ENCODE peak calls at places on chromosome 18, in five cellular contexts. P is H9, U is neuronal stem cell, O is H1, Z is IMR-90. X is an unnamed sample. For H3K9me3, the result is how much of the 10 kb centered on the place peaks cover.

GRCh38 chr18:23573948-23574431 is 12.3 kb downstream of the NPC1 start:
- DNase-seq in P (no peak), U (no peak), O (no peak), Z (peak), X (peak)

GRCh38 chr18:55264108-55264507 is 304.8 kb upstream of the CCDC68 start:
- DNase-seq in P (no peak), U (peak), O (no peak), Z (peak), X (no peak)

GRCh38 chr18:61579581-61579980 is 246.4 kb downstream of the CDH20 start:
- DNase-seq in P (no peak), U (no peak), O (no peak), Z (no peak), X (peak)

GRCh38 chr18:55419939-55420664 is 167.9 kb downstream of the TCF4 start:
- DNase-seq in P (no peak), U (no peak), O (no peak), Z (no peak), X (peak)

GRCh38 chr18:37668971-37669747 is 103.6 kb upstream of the CELF4 start:
- DNase-seq in P (peak), U (peak), O (no peak), Z (no peak), X (no peak)

GRCh38 chr18:6747646-6748045 is 18.1 kb downstream of the ARHGAP28 start:
- DNase-seq in P (no peak), U (no peak), O (no peak), Z (peak), X (peak)

GRCh38 chr18:12006488-12006840 is 25.2 kb downstream of the IMPA2 start:
- DNase-seq in P (no peak), U (no peak), O (no peak), Z (no peak), X (no peak)

GRCh38 chr18:79534356-79534755 is 138.6 kb downstream of the NFATC1 start:
- DNase-seq in P (no peak), U (no peak), O (no peak), Z (no peak), X (no peak)

GRCh38 chr18:50614838-50615237 is 55.0 kb downstream of the MAPK4 start:
- DNase-seq in P (no peak), U (no peak), O (no peak), Z (no peak), X (no peak)

GRCh38 chr18:63244585-63244984 is 75.0 kb downstream of the BCL2 start:
- DNase-seq in P (no peak), U (no peak), O (no peak), Z (no peak), X (no peak)

GRCh38 chr18:57708288-57708687 is 86.7 kb upstream of the NARS1 start:
- DNase-seq in P (no peak), U (no peak), O (no peak), Z (no peak), X (no peak)
- H4K91ac ChIP-seq in P (no peak), U (no peak), O (no peak), Z (no peak), X (no peak)

GRCh38 chr18:66511810-66512209 is 92.1 kb downstream of the CDH19 start:
- DNase-seq in P (no peak), U (no peak), O (no peak), Z (no peak), X (peak)
- H3K9me3 ChIP-seq in P (under half), U (under half), O (under half), Z (under half), X (under half)

GRCh38 chr18:31577195-31577594 is 14.5 kb upstream of the TTR start:
- DNase-seq in P (no peak), U (no peak), O (no peak), Z (no peak), X (no peak)

GRCh38 chr18:31574359-31574758 is 17.3 kb upstream of the TTR start:
- DNase-seq in P (no peak), U (no peak), O (no peak), Z (no peak), X (no peak)

GRCh38 chr18:31575515-31576246 is 16.0 kb upstream of the TTR start:
- DNase-seq in P (no peak), U (no peak), O (no peak), Z (no peak), X (no peak)

GRCh38 chr18:31578126-31578525 is 13.6 kb upstream of the TTR start:
- DNase-seq in P (no peak), U (no peak), O (no peak), Z (no peak), X (no peak)

DNA sequence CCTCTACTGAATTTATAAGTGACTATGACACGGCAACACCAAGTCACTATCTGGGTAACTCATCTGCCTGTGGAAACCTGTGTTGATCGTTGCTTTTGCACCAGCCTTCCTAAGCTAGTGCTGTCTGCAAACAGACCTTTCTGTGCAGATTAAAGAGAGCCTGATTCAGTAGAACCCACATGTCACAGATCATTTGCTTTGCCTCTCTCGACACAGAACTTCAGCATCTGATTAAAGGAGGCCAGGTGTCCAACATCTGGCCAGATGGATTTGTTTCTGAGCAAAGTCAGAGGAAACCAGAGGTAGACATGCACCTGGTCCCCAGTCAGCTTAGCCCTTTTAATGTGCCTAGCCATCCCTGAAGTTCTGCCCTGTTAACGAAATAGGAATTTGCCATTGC is 15.0 kb upstream of the TTR start:
- DNase-seq in P (no peak), U (no peak), O (no peak), Z (no peak), X (no peak)
- H3K4me2 ChIP-seq in P (no peak), U (no peak), O (no peak), Z (no peak), X (no peak)

DNA sequence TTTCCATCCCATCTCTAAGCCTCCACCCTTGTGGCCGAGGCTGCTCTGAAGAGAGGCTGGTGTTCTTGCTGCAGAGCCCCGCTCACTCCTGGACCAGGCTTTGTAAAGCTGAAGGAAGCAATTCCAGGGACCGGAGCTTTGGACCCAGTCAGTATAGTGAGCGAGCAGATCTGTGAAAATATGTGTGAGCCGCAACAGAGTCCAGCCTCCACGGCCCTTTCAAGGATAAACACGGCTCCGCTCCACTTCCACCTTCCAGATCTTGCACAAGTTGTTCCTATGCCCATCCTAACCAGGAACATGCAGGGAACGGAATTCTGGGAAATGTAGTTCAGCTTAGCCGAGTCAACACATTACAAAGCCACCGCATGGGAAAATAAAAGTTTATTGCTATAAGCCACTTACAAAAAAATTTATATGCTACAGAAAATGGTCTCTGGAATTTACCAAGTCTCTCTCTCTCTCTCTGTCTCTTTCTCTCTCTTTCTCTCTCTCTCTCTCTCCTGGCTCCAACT is 151.7 kb upstream of the ZNF521 start:
- DNase-seq in P (peak), U (peak), O (peak), Z (peak), X (peak)
- H4K91ac ChIP-seq in P (no peak), U (no peak), O (peak), Z (peak), X (peak)

GRCh38 chr18:59268127-59268721 is 5.0 kb downstream of the RAX start:
- DNase-seq in P (no peak), U (no peak), O (no peak), Z (no peak), X (no peak)

GRCh38 chr18:59266876-59267510 is 6.3 kb downstream of the RAX start:
- DNase-seq in P (no peak), U (no peak), O (no peak), Z (no peak), X (no peak)

GRCh38 chr18:59266459-59266858 is 6.8 kb downstream of the RAX start:
- DNase-seq in P (no peak), U (no peak), O (no peak), Z (no peak), X (no peak)

GRCh38 chr18:59268722-59269562 is 4.3 kb downstream of the RAX start:
- DNase-seq in P (peak), U (no peak), O (peak), Z (no peak), X (peak)

DNA sequence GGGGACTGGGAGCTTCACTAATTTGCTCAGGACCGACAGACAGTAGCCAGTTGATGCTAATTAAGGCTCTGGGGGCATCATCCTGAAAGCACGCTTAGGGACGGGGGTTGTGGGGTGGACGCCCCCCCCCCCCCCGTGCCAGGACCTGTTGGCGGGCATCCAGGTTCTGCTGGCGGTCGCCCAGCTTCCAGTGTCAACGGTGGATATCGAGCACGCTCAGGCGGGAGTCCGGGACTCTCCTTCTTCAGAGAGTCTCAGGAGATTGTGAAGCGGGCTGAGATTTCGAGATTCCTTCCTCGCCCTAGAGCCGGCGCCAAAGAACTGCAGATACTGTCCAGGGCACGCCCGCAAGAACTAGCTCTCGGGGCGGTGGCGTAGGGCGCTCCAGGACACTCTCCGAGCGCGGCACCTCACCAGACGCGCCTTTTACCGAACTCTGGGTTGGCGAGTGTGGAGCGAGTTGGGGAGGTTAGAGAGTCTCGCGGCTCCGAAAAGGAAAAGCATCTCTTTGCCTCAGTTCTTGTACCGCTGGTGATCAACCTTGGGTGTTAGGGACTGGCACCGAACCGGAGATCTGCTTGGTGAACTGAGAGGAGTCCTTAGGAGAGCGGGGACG is 5.6 kb downstream of the RAX start:
- DNase-seq in P (peak), U (no peak), O (peak), Z (no peak), X (no peak)
- H3K9me3 ChIP-seq in P (under half), U (under half), O (under half), Z (under half), X (under half)

GRCh38 chr18:48994926-48995835 is 44.4 kb upstream of the SMAD7 start:
- DNase-seq in P (no peak), U (no peak), O (no peak), Z (no peak), X (no peak)
- H3K4me2 ChIP-seq in P (no peak), U (no peak), O (no peak), Z (no peak), X (no peak)

GRCh38 chr18:27184115-27185024 is 738 bp downstream of the CHST9 start:
- DNase-seq in P (peak), U (no peak), O (peak), Z (no peak), X (no peak)

GRCh38 chr18:27175914-27176313 is 9.2 kb downstream of the CHST9 start:
- DNase-seq in P (no peak), U (no peak), O (no peak), Z (no peak), X (no peak)

GRCh38 chr18:27185897-27186296 is 789 bp upstream of the CHST9 start:
- DNase-seq in P (no peak), U (no peak), O (no peak), Z (no peak), X (no peak)

GRCh38 chr18:27185025-27185763 is at the start of gene CHST9:
- DNase-seq in P (peak), U (peak), O (peak), Z (no peak), X (no peak)

GRCh38 chr18:27181726-27182125 is 3.4 kb downstream of the CHST9 start:
- DNase-seq in P (no peak), U (no peak), O (no peak), Z (no peak), X (no peak)
- H4K91ac ChIP-seq in P (no peak), U (no peak), O (no peak), Z (no peak), X (no peak)

DNA sequence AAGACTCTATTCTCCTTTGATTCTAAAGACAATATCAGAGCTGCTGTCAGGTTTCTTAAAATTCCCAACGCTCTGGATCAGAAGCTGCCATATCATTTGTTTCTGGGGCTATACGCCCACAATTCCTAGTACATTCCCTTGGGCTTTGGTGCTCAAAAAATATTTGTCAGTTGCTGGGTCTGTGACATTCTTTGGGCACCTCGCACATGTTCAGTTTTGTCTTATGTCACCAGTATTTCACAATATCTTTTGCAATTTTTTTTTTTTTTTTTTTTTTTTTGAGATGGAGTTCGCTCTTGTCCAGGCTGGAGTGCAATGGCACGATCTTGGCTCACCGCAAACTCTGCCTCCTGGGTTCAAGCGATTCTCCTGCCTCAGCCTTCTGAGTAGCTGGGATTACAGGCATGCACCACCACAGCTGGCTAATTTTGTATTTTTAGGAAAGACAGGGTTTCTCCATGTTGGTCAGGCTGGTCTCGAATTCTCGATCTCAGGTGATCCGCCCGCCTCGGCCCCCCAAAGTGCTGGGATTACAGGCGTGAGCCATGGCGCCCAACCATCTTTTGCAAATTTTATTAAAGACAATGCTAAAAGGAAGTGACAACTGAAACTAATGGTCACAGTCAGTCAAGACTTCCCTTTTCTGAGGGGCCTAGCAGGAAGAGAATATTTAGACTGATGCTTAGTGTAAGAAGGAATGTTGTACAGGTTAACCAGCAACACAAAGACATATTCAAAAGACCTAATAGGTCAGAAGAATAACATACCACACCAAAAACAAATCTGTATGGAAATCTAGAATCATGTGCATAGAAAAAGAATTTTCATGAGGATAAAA is 6.8 kb downstream of the ZNF397 start:
- DNase-seq in P (no peak), U (no peak), O (no peak), Z (no peak), X (no peak)
- H3K9me3 ChIP-seq in P (under half), U (under half), O (under half), Z (under half), X (half or more)

GRCh38 chr18:74501386-74501785 is 5.2 kb downstream of the CNDP2 start:
- DNase-seq in P (no peak), U (no peak), O (no peak), Z (no peak), X (no peak)
- H3K4me2 ChIP-seq in P (no peak), U (no peak), O (no peak), Z (no peak), X (peak)

DNA sequence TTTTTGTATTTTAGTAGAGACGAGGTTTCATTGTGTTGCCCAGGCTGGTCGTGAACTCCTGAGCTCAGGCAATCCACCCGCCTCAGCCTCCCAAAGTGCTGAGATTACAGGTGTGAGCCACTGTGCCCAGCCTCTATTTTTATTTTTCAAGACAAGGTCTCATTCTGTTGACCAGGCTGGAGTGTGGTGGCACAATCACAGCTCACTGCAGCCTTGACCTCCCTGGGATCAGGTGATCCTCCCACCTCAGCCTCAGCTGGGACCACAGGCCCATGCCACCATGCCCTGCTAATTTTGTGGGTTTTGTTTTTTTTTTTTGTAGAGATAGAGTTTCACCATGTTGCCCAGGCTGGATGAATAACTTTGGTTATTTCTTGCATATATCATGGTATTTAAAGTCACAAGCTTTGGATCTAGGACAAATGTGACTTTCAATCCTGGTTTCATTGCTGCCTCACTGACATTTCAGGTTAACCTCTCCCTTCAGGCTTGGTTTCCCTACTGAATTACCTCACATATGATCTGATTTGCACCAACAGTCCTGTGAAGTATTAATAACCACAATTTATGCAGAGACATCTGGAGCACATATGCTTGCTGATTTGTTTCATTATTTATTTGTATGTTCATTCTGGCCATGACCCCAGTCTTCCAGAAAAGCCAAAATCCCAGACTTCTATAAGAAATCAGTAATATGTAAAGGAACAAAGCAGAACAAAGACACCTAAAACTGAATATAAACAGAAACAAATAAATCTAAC is 17.5 kb upstream of the RAB31 start:
- DNase-seq in P (no peak), U (no peak), O (no peak), Z (peak), X (no peak)
- H4K91ac ChIP-seq in P (no peak), U (no peak), O (no peak), Z (no peak), X (no peak)